ENCODE peak calls at places on chromosomes 6 and 20, in four cellular contexts. R is H9, O is natural killer cell, Q is choroid plexus epithelial cell. Z is an unnamed sample.

GRCh38 chr6:14573267-14573666 is 455.7 kb downstream of the CD83 start:
- DNase-seq in R (no peak), O (no peak), Q (no peak), Z (no peak)

GRCh38 chr6:15312500-15312899 is 66.6 kb downstream of the JARID2 start:
- DNase-seq in R (no peak), O (no peak), Q (peak; percentile 58), Z (no peak)

GRCh38 chr6:104357928-104358327 is 501.8 kb downstream of the HACE1 start:
- DNase-seq in R (no peak), O (no peak), Q (no peak), Z (no peak)

GRCh38 chr6:14827366-14827765 is 418.5 kb upstream of the JARID2 start:
- DNase-seq in R (no peak), O (no peak), Q (no peak), Z (no peak)

GRCh38 chr20:29302979-29303644 is 1954.4 kb upstream of the DEFB115 start:
- DNase-seq in R (no peak), O (no peak), Q (no peak), Z (no peak)

GRCh38 chr20:24634855-24635254 is 165.4 kb downstream of the SYNDIG1 start:
- DNase-seq in R (peak; percentile 65), O (no peak), Q (peak; percentile 90), Z (no peak)

GRCh38 chr6:11309947-11310665 is 77.6 kb upstream of the NEDD9 start:
- DNase-seq in R (peak; percentile 61), O (no peak), Q (no peak), Z (no peak)

GRCh38 chr6:9204171-9204570 is 768.8 kb upstream of the SLC35B3 start:
- DNase-seq in R (no peak), O (no peak), Q (peak; percentile 78), Z (no peak)

GRCh38 chr6:8958894-8959511 is 523.7 kb upstream of the SLC35B3 start:
- DNase-seq in R (no peak), O (no peak), Q (peak; percentile 36), Z (no peak)

GRCh38 chr20:10667077-10667401 is 6.8 kb downstream of the JAG1 start:
- DNase-seq in R (no peak), O (no peak), Q (no peak), Z (no peak)

GRCh38 chr6:13194852-13195251 is 133.5 kb downstream of the TBC1D7 start:
- DNase-seq in R (peak; percentile 54), O (no peak), Q (peak; percentile 87), Z (peak; percentile 21)

GRCh38 chr6:152635949-152636674 is 1.1 kb downstream of the SYNE1 start:
- DNase-seq in R (peak; percentile 48), O (peak; percentile 24), Q (peak; percentile 46), Z (no peak)

GRCh38 chr6:5361371-5361770 is 100.1 kb downstream of the FARS2 start:
- DNase-seq in R (no peak), O (no peak), Q (no peak), Z (no peak)

GRCh38 chr6:87742106-87742505 is 40.1 kb upstream of the AKIRIN2 start:
- DNase-seq in R (no peak), O (no peak), Q (no peak), Z (peak; percentile 21)

GRCh38 chr20:25600632-25601031 is 15.3 kb upstream of the NINL start:
- DNase-seq in R (no peak), O (no peak), Q (peak; percentile 83), Z (no peak)

GRCh38 chr6:5968817-5969726 is 37.7 kb downstream of the NRN1 start:
- DNase-seq in R (no peak), O (no peak), Q (no peak), Z (no peak)

GRCh38 chr6:38187688-38188590 is 368.4 kb downstream of the ZFAND3 start:
- DNase-seq in R (peak; percentile 25), O (no peak), Q (no peak), Z (no peak)

GRCh38 chr20:20713244-20713765 is 861 bp upstream of the RALGAPA2 start:
- DNase-seq in R (no peak), O (peak; percentile 17), Q (no peak), Z (no peak)

GRCh38 chr6:136959471-136959891 is 37.4 kb downstream of the SLC35D3 start:
- DNase-seq in R (peak; percentile 79), O (no peak), Q (no peak), Z (no peak)

GRCh38 chr20:574297-574942 is 30.8 kb upstream of the CSNK2A1 start:
- DNase-seq in R (peak; percentile 50), O (no peak), Q (no peak), Z (no peak)

GRCh38 chr20:48776306-48776705 is 51.5 kb downstream of the PREX1 start:
- DNase-seq in R (no peak), O (no peak), Q (peak; percentile 93), Z (no peak)

GRCh38 chr6:68625998-68626397 is 9.1 kb upstream of the ADGRB3 start:
- DNase-seq in R (no peak), O (no peak), Q (no peak), Z (no peak)

GRCh38 chr6:116220172-116220571 is 33.7 kb downstream of the TSPYL4 start:
- DNase-seq in R (no peak), O (no peak), Q (peak; percentile 18), Z (no peak)

GRCh38 chr20:50931048-50931305 is 260 bp downstream of the ADNP start:
- DNase-seq in R (no peak), O (no peak), Q (no peak), Z (no peak)

GRCh38 chr20:23214903-23215302 is 128.8 kb upstream of the CD93 start:
- DNase-seq in R (no peak), O (no peak), Q (peak; percentile 73), Z (no peak)

GRCh38 chr20:45612314-45612713 is 17.2 kb upstream of the WFDC10A start:
- DNase-seq in R (no peak), O (no peak), Q (no peak), Z (no peak)

GRCh38 chr6:44925100-44925739 is 402.9 kb upstream of the RUNX2 start:
- DNase-seq in R (no peak), O (no peak), Q (peak; percentile 65), Z (no peak)

GRCh38 chr6:111523484-111524166 is 40.6 kb upstream of the REV3L start:
- DNase-seq in R (no peak), O (no peak), Q (no peak), Z (no peak)

GRCh38 chr20:22402990-22403859 is 181.1 kb downstream of the FOXA2 start:
- DNase-seq in R (no peak), O (no peak), Q (peak; percentile 13), Z (no peak)

GRCh38 chr20:57869291-57869950 is 159.6 kb upstream of the PMEPA1 start:
- DNase-seq in R (no peak), O (no peak), Q (no peak), Z (no peak)

GRCh38 chr20:35437599-35437998 is 429 bp downstream of the GDF5 start:
- DNase-seq in R (no peak), O (no peak), Q (no peak), Z (no peak)

GRCh38 chr6:24495516-24495847 is 713 bp downstream of the ALDH5A1 start:
- DNase-seq in R (peak; percentile 75), O (peak; percentile 15), Q (peak; percentile 72), Z (no peak)

DNA sequence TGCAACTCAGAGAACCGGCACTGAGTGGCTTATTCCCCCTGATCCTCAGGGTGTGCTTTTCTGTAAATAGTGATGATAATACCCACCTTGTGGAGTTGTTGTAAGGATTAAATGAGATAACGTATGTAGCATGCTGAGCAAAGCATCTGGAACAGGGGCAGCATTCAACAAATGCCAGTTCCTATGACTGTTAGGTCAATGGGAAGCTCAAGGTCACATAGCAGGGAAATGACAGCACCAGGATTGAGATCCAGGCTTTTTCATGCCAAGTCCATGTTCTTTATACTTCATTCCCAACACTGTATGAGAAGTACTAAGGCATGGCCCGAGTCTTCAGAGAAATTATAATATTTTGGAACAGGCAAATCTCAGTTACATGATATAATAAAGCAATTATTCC is 5.1 kb downstream of the RCAN2 start:
- DNase-seq in R (no peak), O (no peak), Q (no peak), Z (no peak)
- TF ChIP-seq CTCF in R (no peak), O (no peak), Q (no peak), Z (no peak)

GRCh38 chr6:146381486-146381885 is 162.1 kb upstream of the RAB32 start:
- DNase-seq in R (no peak), O (no peak), Q (peak; percentile 17), Z (no peak)
- TF ChIP-seq CTCF in R (peak; percentile 63), O (no peak), Q (peak; percentile 57), Z (no peak)

GRCh38 chr6:158464483-158464882 is 95.4 kb upstream of the TMEM181 start:
- DNase-seq in R (peak; percentile 94), O (no peak), Q (no peak), Z (no peak)

GRCh38 chr6:158460602-158461092 is 99.2 kb upstream of the TMEM181 start:
- DNase-seq in R (no peak), O (no peak), Q (peak; percentile 29), Z (no peak)

GRCh38 chr6:158465747-158466146 is 94.1 kb upstream of the TMEM181 start:
- DNase-seq in R (no peak), O (no peak), Q (no peak), Z (no peak)

GRCh38 chr6:158459726-158460125 is 100.2 kb upstream of the TMEM181 start:
- DNase-seq in R (no peak), O (no peak), Q (no peak), Z (no peak)

GRCh38 chr6:158461954-158462353 is 97.9 kb upstream of the TMEM181 start:
- DNase-seq in R (no peak), O (no peak), Q (no peak), Z (no peak)
- TF ChIP-seq CTCF in R (no peak), O (no peak), Q (no peak), Z (no peak)

GRCh38 chr6:16712931-16713484 is 48.3 kb downstream of the ATXN1 start:
- DNase-seq in R (no peak), O (no peak), Q (peak; percentile 90), Z (no peak)
- TF ChIP-seq CTCF in R (peak; percentile 37), O (no peak), Q (peak; percentile 54), Z (no peak)

Z was measured in activated B cell treated with CpG ODN at 0.5 μM for 24 hours.